ENCODE peak calls at places on chromosomes 6 and 20, in nine cellular contexts. N is RWPE1, Z is lower lobe of right lung, K is BJ, B is HL-60, I is HFFc6, F is MM.1S, H is heart left ventricle, J is gastrocnemius medialis. U is an unnamed sample.

GRCh38 chr20:20938131-20938530 is 168.0 kb downstream of the LINC00237 start:
- DNase-seq in N (no peak), Z (no peak), K (no peak), B (no peak), I (no peak), F (no peak), H (no peak), J (no peak), U (no peak)

GRCh38 chr6:39362487-39362865 is 40.0 kb upstream of the KCNK16 start:
- DNase-seq in N (no peak), Z (no peak), K (no peak), B (no peak), I (no peak), F (peak), H (no peak), J (no peak), U (no peak)

GRCh38 chr6:156961282-156961892 is 184.2 kb downstream of the ARID1B start:
- DNase-seq in N (no peak), Z (no peak), K (no peak), B (no peak), I (no peak), F (no peak), H (no peak), J (no peak), U (no peak)

GRCh38 chr20:41395669-41396664 is 29.3 kb upstream of the EMILIN3 start:
- DNase-seq in N (no peak), Z (peak), K (no peak), B (no peak), I (no peak), F (no peak), H (peak), J (no peak), U (no peak)

GRCh38 chr6:2181567-2181966 is 63.8 kb downstream of the GMDS start:
- DNase-seq in N (no peak), Z (no peak), K (no peak), B (no peak), I (no peak), F (no peak), H (no peak), J (no peak), U (no peak)

GRCh38 chr6:32970413-32971244 is 2.2 kb downstream of the BRD2 start:
- DNase-seq in N (peak), Z (peak), K (no peak), B (peak), I (peak), F (peak), H (peak), J (peak), U (peak)

GRCh38 chr20:46681032-46681854 is 8.0 kb downstream of the TP53RK start:
- DNase-seq in N (peak), Z (no peak), K (no peak), B (peak), I (peak), F (peak), H (peak), J (peak), U (peak)

GRCh38 chr20:61957961-61958715 is 107.5 kb downstream of the TAF4 start:
- DNase-seq in N (no peak), Z (no peak), K (no peak), B (no peak), I (no peak), F (no peak), H (no peak), J (no peak), U (no peak)

GRCh38 chr6:154705471-154706113 is 27.6 kb upstream of the SCAF8 start:
- DNase-seq in N (no peak), Z (no peak), K (no peak), B (peak), I (no peak), F (no peak), H (no peak), J (no peak), U (no peak)

GRCh38 chr6:30963641-30964040 is 19.9 kb upstream of the MUC21 start:
- DNase-seq in N (peak), Z (no peak), K (no peak), B (no peak), I (no peak), F (no peak), H (no peak), J (no peak), U (no peak)

GRCh38 chr6:12955996-12956395 is 239.4 kb downstream of the PHACTR1 start:
- DNase-seq in N (no peak), Z (no peak), K (no peak), B (no peak), I (no peak), F (no peak), H (no peak), J (no peak), U (no peak)

GRCh38 chr6:53728570-53729194 is 63.1 kb upstream of the KLHL31 start:
- DNase-seq in N (peak), Z (peak), K (no peak), B (peak), I (peak), F (peak), H (peak), J (no peak), U (peak)

GRCh38 chr6:150417899-150418824 is 49.4 kb downstream of the IYD start:
- DNase-seq in N (peak), Z (no peak), K (peak), B (peak), I (peak), F (peak), H (peak), J (no peak), U (peak)

GRCh38 chr20:31593221-31594001 is 11.7 kb upstream of the ID1 start:
- DNase-seq in N (peak), Z (peak), K (no peak), B (no peak), I (peak), F (no peak), H (no peak), J (no peak), U (no peak)

GRCh38 chr6:165894228-165894825 is 231.3 kb upstream of the PDE10A start:
- DNase-seq in N (no peak), Z (no peak), K (no peak), B (no peak), I (no peak), F (no peak), H (no peak), J (no peak), U (no peak)

GRCh38 chr6:121504227-121504626 is 68.8 kb downstream of the GJA1 start:
- DNase-seq in N (peak), Z (no peak), K (no peak), B (no peak), I (peak), F (no peak), H (no peak), J (no peak), U (no peak)

GRCh38 chr20:24629668-24630067 is 160.2 kb downstream of the SYNDIG1 start:
- DNase-seq in N (no peak), Z (no peak), K (no peak), B (peak), I (no peak), F (no peak), H (no peak), J (no peak), U (no peak)

GRCh38 chr6:65760285-65760684 is 53.3 kb upstream of the EYS start:
- DNase-seq in N (peak), Z (no peak), K (no peak), B (no peak), I (no peak), F (no peak), H (no peak), J (no peak), U (no peak)

GRCh38 chr20:33875055-33875454 is 63.9 kb downstream of the CHMP4B start:
- DNase-seq in N (no peak), Z (no peak), K (no peak), B (no peak), I (no peak), F (peak), H (no peak), J (no peak), U (peak)

GRCh38 chr6:372336-372911 is 19.1 kb upstream of the IRF4 start:
- DNase-seq in N (no peak), Z (no peak), K (no peak), B (no peak), I (no peak), F (no peak), H (no peak), J (no peak), U (no peak)

GRCh38 chr20:14777571-14777970 is 440.2 kb upstream of the FLRT3 start:
- DNase-seq in N (peak), Z (no peak), K (no peak), B (no peak), I (no peak), F (no peak), H (no peak), J (no peak), U (no peak)

GRCh38 chr20:5172903-5173463 is 46.2 kb downstream of the CDS2 start:
- DNase-seq in N (no peak), Z (no peak), K (no peak), B (no peak), I (no peak), F (no peak), H (no peak), J (peak), U (no peak)

GRCh38 chr6:14521141-14521540 is 403.6 kb downstream of the CD83 start:
- DNase-seq in N (no peak), Z (no peak), K (no peak), B (no peak), I (no peak), F (no peak), H (no peak), J (no peak), U (no peak)

GRCh38 chr6:134128146-134128545 is 75.7 kb upstream of the SLC2A12 start:
- DNase-seq in N (no peak), Z (no peak), K (no peak), B (no peak), I (no peak), F (no peak), H (no peak), J (no peak), U (no peak)

DNA sequence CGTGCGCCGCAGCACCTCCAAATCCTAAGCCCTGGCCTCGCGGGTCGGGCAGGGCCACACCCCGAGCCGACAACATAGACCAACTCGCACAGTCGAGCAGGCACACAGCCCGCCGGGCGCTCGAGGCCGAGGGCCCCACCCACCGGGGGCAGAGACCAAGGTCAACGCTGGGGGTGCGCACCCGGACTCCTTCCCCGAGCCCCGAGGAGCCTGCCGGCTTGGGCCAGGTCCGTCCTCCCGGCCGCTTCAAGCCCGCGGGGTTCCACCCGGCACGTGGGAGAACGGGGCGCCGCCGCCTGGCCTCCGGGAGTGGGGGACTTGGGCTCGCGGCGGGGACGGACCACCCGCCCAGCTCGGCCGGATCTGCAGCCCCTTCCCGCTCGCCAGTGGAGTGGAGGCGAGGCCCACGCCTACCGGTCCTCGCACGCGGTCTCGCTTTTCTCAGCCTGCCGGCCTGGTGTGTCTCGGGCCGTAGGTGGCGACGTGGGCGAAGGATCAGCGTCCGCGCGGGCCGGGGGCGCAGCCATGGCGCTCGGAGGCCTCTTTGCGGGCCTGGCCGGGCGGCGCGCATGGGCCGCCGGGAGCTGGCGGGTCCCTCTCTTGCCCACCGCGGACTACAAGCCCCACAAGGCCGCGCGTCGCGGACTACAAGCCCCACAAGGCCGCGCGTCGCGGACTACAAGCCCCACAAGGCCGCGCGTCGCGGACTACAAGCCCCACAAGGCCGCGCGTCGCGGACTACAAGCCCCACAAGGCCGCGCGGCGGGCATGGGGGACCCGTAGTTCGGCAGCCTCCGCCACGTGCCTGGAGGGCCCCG is at the start of gene UCKL1:
- DNase-seq in N (peak), Z (peak), K (peak), B (peak), I (peak), F (peak), H (peak), J (peak), U (peak)
- TF ChIP-seq CTCF in N (peak), Z (no peak), K (peak), B (no peak), I (peak), F (no peak), H (peak), J (no peak), U (no peak)

GRCh38 chr20:6173481-6173880 is 50.7 kb upstream of the FERMT1 start:
- DNase-seq in N (no peak), Z (no peak), K (no peak), B (no peak), I (no peak), F (no peak), H (no peak), J (no peak), U (no peak)

GRCh38 chr20:6184086-6184485 is 61.3 kb upstream of the FERMT1 start:
- DNase-seq in N (no peak), Z (no peak), K (no peak), B (no peak), I (no peak), F (no peak), H (no peak), J (no peak), U (no peak)

GRCh38 chr20:6180531-6180930 is 57.7 kb upstream of the FERMT1 start:
- DNase-seq in N (no peak), Z (no peak), K (no peak), B (no peak), I (no peak), F (no peak), H (no peak), J (no peak), U (no peak)

GRCh38 chr20:6178537-6178936 is 55.7 kb upstream of the FERMT1 start:
- DNase-seq in N (peak), Z (no peak), K (no peak), B (no peak), I (peak), F (peak), H (no peak), J (no peak), U (no peak)
- TF ChIP-seq CTCF in N (peak), Z (peak), K (peak), B (peak), I (peak), F (peak), H (peak), J (no peak), U (no peak)

GRCh38 chr6:88963139-88964090 is at the start of gene RNGTT:
- DNase-seq in N (peak), Z (peak), K (peak), B (peak), I (peak), F (peak), H (peak), J (peak), U (peak)
- TF ChIP-seq CTCF in N (no peak), Z (no peak), K (peak), B (no peak), I (no peak), F (no peak), H (peak), J (no peak), U (no peak)

GRCh38 chr6:137494281-137494966 is at the start of gene OLIG3:
- DNase-seq in N (no peak), Z (no peak), K (no peak), B (no peak), I (no peak), F (no peak), H (no peak), J (no peak), U (peak)
- TF ChIP-seq CTCF in N (no peak), Z (no peak), K (no peak), B (no peak), I (no peak), F (no peak), H (no peak), J (no peak), U (no peak)

GRCh38 chr6:64750910-64751309 is 956.1 kb downstream of the EYS start:
- DNase-seq in N (no peak), Z (no peak), K (no peak), B (no peak), I (no peak), F (no peak), H (no peak), J (no peak), U (no peak)
- TF ChIP-seq CTCF in N (no peak), Z (no peak), K (no peak), B (no peak), I (no peak), F (no peak), H (no peak), J (no peak), U (no peak)

GRCh38 chr6:158131926-158132325 is 36.1 kb downstream of the SERAC1 start:
- DNase-seq in N (peak), Z (no peak), K (no peak), B (peak), I (peak), F (peak), H (no peak), J (no peak), U (peak)
- TF ChIP-seq CTCF in N (peak), Z (no peak), K (peak), B (peak), I (peak), F (peak), H (peak), J (no peak), U (peak)

DNA sequence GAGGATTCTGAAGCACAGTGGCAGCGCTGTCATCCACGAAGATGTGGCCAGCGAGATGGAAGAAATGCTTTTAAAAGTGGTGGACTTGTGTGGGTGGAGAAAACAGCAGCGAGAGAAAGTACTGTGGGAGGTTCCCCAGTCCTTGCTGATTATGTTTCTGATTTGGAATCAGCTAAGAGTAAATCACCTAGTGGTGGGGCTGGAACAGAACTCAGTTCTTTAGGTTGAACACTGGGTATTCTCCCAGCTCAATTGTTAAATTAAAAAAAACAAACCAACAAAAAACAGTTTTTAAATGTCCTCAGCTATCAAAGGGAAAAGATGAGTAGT is 515 bp upstream of the ZNF322 start:
- DNase-seq in N (peak), Z (no peak), K (no peak), B (no peak), I (peak), F (peak), H (no peak), J (no peak), U (peak)
- TF ChIP-seq CTCF in N (no peak), Z (no peak), K (peak), B (no peak), I (no peak), F (peak), H (no peak), J (no peak), U (peak)

GRCh38 chr20:50224553-50225255 is 34.1 kb downstream of the CEBPB start:
- DNase-seq in N (no peak), Z (peak), K (peak), B (peak), I (peak), F (no peak), H (peak), J (peak), U (no peak)
- TF ChIP-seq CTCF in N (no peak), Z (peak), K (peak), B (no peak), I (peak), F (no peak), H (peak), J (peak), U (no peak)

GRCh38 chr6:169564453-169565240 is 137.2 kb downstream of the WDR27 start:
- DNase-seq in N (no peak), Z (no peak), K (no peak), B (no peak), I (no peak), F (no peak), H (no peak), J (no peak), U (no peak)
- TF ChIP-seq CTCF in N (no peak), Z (no peak), K (no peak), B (no peak), I (no peak), F (no peak), H (no peak), J (no peak), U (no peak)

DNA sequence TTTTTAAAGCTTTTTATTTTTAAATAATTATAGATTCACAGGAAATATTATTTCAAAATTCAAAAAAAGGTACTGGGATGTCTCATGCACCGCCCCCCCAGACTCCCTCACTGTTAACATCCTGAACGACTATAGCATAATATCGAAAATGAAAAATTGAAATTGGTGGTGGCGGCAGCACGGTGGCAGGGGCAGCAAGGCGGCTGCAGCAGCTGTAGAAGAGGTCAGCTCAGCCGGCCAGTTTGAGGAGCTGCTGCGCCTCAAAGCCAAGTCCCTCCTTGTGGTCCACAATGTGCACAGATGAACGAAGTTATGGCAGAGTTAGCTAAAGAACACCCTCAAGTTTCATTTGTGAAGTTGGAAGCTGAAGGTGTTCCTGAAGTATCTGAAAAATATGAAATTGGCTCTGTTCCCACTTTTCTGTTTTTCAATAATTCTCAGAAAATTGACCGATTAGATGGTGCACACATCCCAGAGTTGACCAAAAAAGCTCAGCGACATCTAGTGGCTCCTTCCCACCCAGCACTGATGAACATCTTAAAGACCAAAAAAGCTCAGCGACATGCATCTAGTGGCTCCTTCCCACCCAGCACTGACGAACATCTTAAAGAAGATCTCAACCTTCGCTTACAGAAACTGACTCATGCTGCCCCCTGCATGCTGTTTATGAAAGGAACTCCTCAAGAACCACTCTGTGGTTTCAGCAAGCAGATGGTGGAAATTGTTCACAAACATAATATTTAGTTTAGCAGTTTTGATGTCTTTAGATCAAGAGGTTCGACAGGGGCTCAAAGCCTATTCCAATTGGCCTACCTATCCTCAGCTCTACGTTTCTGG is 100.8 kb downstream of the FAM217A start:
- DNase-seq in N (peak), Z (no peak), K (peak), B (peak), I (peak), F (peak), H (peak), J (no peak), U (peak)
- TF ChIP-seq CTCF in N (no peak), Z (peak), K (peak), B (peak), I (peak), F (peak), H (peak), J (peak), U (peak)